ENCODE peak calls at places on chromosomes 4 and X, in nine cellular contexts. One of them, this sample, is unnamed.

GRCh38 chrX:20857746-20858145 is 516.5 kb upstream of the CNKSR2 start:
- DNase-seq in germinal center: no peak
- DNase-seq in naive thymus-derived CD8-positive, alpha-beta T cell: no peak
- DNase-seq in lung: no peak
- DNase-seq in stimulated activated CD8-positive, alpha-beta memory T cell treated with anti-CD3 and anti-CD28 coated beads, Interleukin-15, amount 100 ng/mL, for 24 hours: no peak
- DNase-seq in amniotic epithelial cell: peak; percentile 27
- DNase-seq in anterior cingulate cortex: peak; percentile 1
- DNase-seq in activated T-helper 9 cell treated with anti-CD3 and anti-CD28 coated beads, Interleukin-2, amount 50 U/mL, for 16 hours: no peak
- DNase-seq in GM10248: no peak
- DNase-seq in this sample: no peak

GRCh38 chrX:125678258-125678657 is 358.6 kb downstream of the TEX13C start:
- DNase-seq in germinal center: no peak
- DNase-seq in naive thymus-derived CD8-positive, alpha-beta T cell: no peak
- DNase-seq in lung: no peak
- DNase-seq in stimulated activated CD8-positive, alpha-beta memory T cell treated with anti-CD3 and anti-CD28 coated beads, Interleukin-15, amount 100 ng/mL, for 24 hours: no peak
- DNase-seq in amniotic epithelial cell: no peak
- DNase-seq in anterior cingulate cortex: no peak
- DNase-seq in activated T-helper 9 cell treated with anti-CD3 and anti-CD28 coated beads, Interleukin-2, amount 50 U/mL, for 16 hours: no peak
- DNase-seq in GM10248: no peak
- DNase-seq in this sample: no peak

GRCh38 chrX:149074429-149074828 is 430.7 kb downstream of the IDS start:
- DNase-seq in germinal center: peak; percentile 1
- DNase-seq in naive thymus-derived CD8-positive, alpha-beta T cell: no peak
- DNase-seq in lung: no peak
- DNase-seq in stimulated activated CD8-positive, alpha-beta memory T cell treated with anti-CD3 and anti-CD28 coated beads, Interleukin-15, amount 100 ng/mL, for 24 hours: no peak
- DNase-seq in amniotic epithelial cell: peak; percentile 3
- DNase-seq in anterior cingulate cortex: no peak
- DNase-seq in activated T-helper 9 cell treated with anti-CD3 and anti-CD28 coated beads, Interleukin-2, amount 50 U/mL, for 16 hours: no peak
- DNase-seq in GM10248: peak; percentile 4
- DNase-seq in this sample: peak; percentile 1

GRCh38 chr4:140005699-140006098 is 148.3 kb downstream of the MAML3 start:
- DNase-seq in germinal center: no peak
- DNase-seq in naive thymus-derived CD8-positive, alpha-beta T cell: no peak
- DNase-seq in lung: no peak
- DNase-seq in stimulated activated CD8-positive, alpha-beta memory T cell treated with anti-CD3 and anti-CD28 coated beads, Interleukin-15, amount 100 ng/mL, for 24 hours: no peak
- DNase-seq in amniotic epithelial cell: no peak
- DNase-seq in anterior cingulate cortex: no peak
- DNase-seq in activated T-helper 9 cell treated with anti-CD3 and anti-CD28 coated beads, Interleukin-2, amount 50 U/mL, for 16 hours: no peak
- DNase-seq in GM10248: no peak
- DNase-seq in this sample: no peak

GRCh38 chrX:149962859-149963757 is 24.8 kb upstream of the EOLA2 start:
- DNase-seq in germinal center: peak; percentile 14
- DNase-seq in naive thymus-derived CD8-positive, alpha-beta T cell: no peak
- DNase-seq in lung: peak; percentile 51
- DNase-seq in stimulated activated CD8-positive, alpha-beta memory T cell treated with anti-CD3 and anti-CD28 coated beads, Interleukin-15, amount 100 ng/mL, for 24 hours: no peak
- DNase-seq in amniotic epithelial cell: peak; percentile 47
- DNase-seq in anterior cingulate cortex: peak; percentile 20
- DNase-seq in activated T-helper 9 cell treated with anti-CD3 and anti-CD28 coated beads, Interleukin-2, amount 50 U/mL, for 16 hours: no peak
- DNase-seq in GM10248: peak; percentile 23
- DNase-seq in this sample: no peak

GRCh38 chrX:2677764-2678163 is 13.3 kb upstream of the CD99 start:
- DNase-seq in germinal center: no peak
- DNase-seq in naive thymus-derived CD8-positive, alpha-beta T cell: no peak
- DNase-seq in lung: peak; percentile 72
- DNase-seq in stimulated activated CD8-positive, alpha-beta memory T cell treated with anti-CD3 and anti-CD28 coated beads, Interleukin-15, amount 100 ng/mL, for 24 hours: no peak
- DNase-seq in amniotic epithelial cell: peak; percentile 98
- DNase-seq in anterior cingulate cortex: no peak
- DNase-seq in activated T-helper 9 cell treated with anti-CD3 and anti-CD28 coated beads, Interleukin-2, amount 50 U/mL, for 16 hours: no peak
- DNase-seq in GM10248: no peak
- DNase-seq in this sample: no peak

GRCh38 chr4:112290341-112290740 is 4.6 kb upstream of the TIFA start:
- DNase-seq in germinal center: no peak
- DNase-seq in naive thymus-derived CD8-positive, alpha-beta T cell: no peak
- DNase-seq in lung: no peak
- DNase-seq in stimulated activated CD8-positive, alpha-beta memory T cell treated with anti-CD3 and anti-CD28 coated beads, Interleukin-15, amount 100 ng/mL, for 24 hours: no peak
- DNase-seq in amniotic epithelial cell: no peak
- DNase-seq in anterior cingulate cortex: no peak
- DNase-seq in activated T-helper 9 cell treated with anti-CD3 and anti-CD28 coated beads, Interleukin-2, amount 50 U/mL, for 16 hours: no peak
- DNase-seq in GM10248: peak; percentile 34
- DNase-seq in this sample: no peak

GRCh38 chrX:107552976-107553375 is 75.3 kb upstream of the PRPS1 start:
- DNase-seq in germinal center: no peak
- DNase-seq in naive thymus-derived CD8-positive, alpha-beta T cell: no peak
- DNase-seq in lung: no peak
- DNase-seq in stimulated activated CD8-positive, alpha-beta memory T cell treated with anti-CD3 and anti-CD28 coated beads, Interleukin-15, amount 100 ng/mL, for 24 hours: no peak
- DNase-seq in amniotic epithelial cell: peak; percentile 83
- DNase-seq in anterior cingulate cortex: no peak
- DNase-seq in activated T-helper 9 cell treated with anti-CD3 and anti-CD28 coated beads, Interleukin-2, amount 50 U/mL, for 16 hours: no peak
- DNase-seq in GM10248: no peak
- DNase-seq in this sample: no peak

GRCh38 chr4:53481586-53481985 is 104.1 kb downstream of the FIP1L1 start:
- DNase-seq in germinal center: no peak
- DNase-seq in naive thymus-derived CD8-positive, alpha-beta T cell: no peak
- DNase-seq in lung: no peak
- DNase-seq in stimulated activated CD8-positive, alpha-beta memory T cell treated with anti-CD3 and anti-CD28 coated beads, Interleukin-15, amount 100 ng/mL, for 24 hours: no peak
- DNase-seq in amniotic epithelial cell: no peak
- DNase-seq in anterior cingulate cortex: no peak
- DNase-seq in activated T-helper 9 cell treated with anti-CD3 and anti-CD28 coated beads, Interleukin-2, amount 50 U/mL, for 16 hours: no peak
- DNase-seq in GM10248: no peak
- DNase-seq in this sample: no peak

GRCh38 chrX:131821945-131822622 is 201.0 kb upstream of the STK26 start:
- DNase-seq in germinal center: no peak
- DNase-seq in naive thymus-derived CD8-positive, alpha-beta T cell: no peak
- DNase-seq in lung: peak; percentile 85
- DNase-seq in stimulated activated CD8-positive, alpha-beta memory T cell treated with anti-CD3 and anti-CD28 coated beads, Interleukin-15, amount 100 ng/mL, for 24 hours: no peak
- DNase-seq in amniotic epithelial cell: no peak
- DNase-seq in anterior cingulate cortex: peak; percentile 3
- DNase-seq in activated T-helper 9 cell treated with anti-CD3 and anti-CD28 coated beads, Interleukin-2, amount 50 U/mL, for 16 hours: peak; percentile 50
- DNase-seq in GM10248: peak; percentile 36
- DNase-seq in this sample: peak; percentile 67

GRCh38 chr4:105666693-105667092 is 41.8 kb downstream of the INTS12 start:
- DNase-seq in germinal center: no peak
- DNase-seq in naive thymus-derived CD8-positive, alpha-beta T cell: no peak
- DNase-seq in lung: no peak
- DNase-seq in stimulated activated CD8-positive, alpha-beta memory T cell treated with anti-CD3 and anti-CD28 coated beads, Interleukin-15, amount 100 ng/mL, for 24 hours: no peak
- DNase-seq in amniotic epithelial cell: peak; percentile 77
- DNase-seq in anterior cingulate cortex: no peak
- DNase-seq in activated T-helper 9 cell treated with anti-CD3 and anti-CD28 coated beads, Interleukin-2, amount 50 U/mL, for 16 hours: no peak
- DNase-seq in GM10248: peak; percentile 28
- DNase-seq in this sample: no peak

GRCh38 chr4:123444298-123444731 is 47.7 kb downstream of the SPRY1 start:
- DNase-seq in germinal center: peak; percentile 13
- DNase-seq in naive thymus-derived CD8-positive, alpha-beta T cell: peak; percentile 39
- DNase-seq in lung: peak; percentile 38
- DNase-seq in stimulated activated CD8-positive, alpha-beta memory T cell treated with anti-CD3 and anti-CD28 coated beads, Interleukin-15, amount 100 ng/mL, for 24 hours: no peak
- DNase-seq in amniotic epithelial cell: peak; percentile 60
- DNase-seq in anterior cingulate cortex: no peak
- DNase-seq in activated T-helper 9 cell treated with anti-CD3 and anti-CD28 coated beads, Interleukin-2, amount 50 U/mL, for 16 hours: no peak
- DNase-seq in GM10248: peak; percentile 29
- DNase-seq in this sample: peak; percentile 54

GRCh38 chrX:13080128-13080795 is 35.8 kb upstream of the FAM9C start:
- DNase-seq in germinal center: no peak
- DNase-seq in naive thymus-derived CD8-positive, alpha-beta T cell: no peak
- DNase-seq in lung: no peak
- DNase-seq in stimulated activated CD8-positive, alpha-beta memory T cell treated with anti-CD3 and anti-CD28 coated beads, Interleukin-15, amount 100 ng/mL, for 24 hours: no peak
- DNase-seq in amniotic epithelial cell: no peak
- DNase-seq in anterior cingulate cortex: no peak
- DNase-seq in activated T-helper 9 cell treated with anti-CD3 and anti-CD28 coated beads, Interleukin-2, amount 50 U/mL, for 16 hours: no peak
- DNase-seq in GM10248: no peak
- DNase-seq in this sample: no peak

This sample was measured in GM06990.